ENCODE peak calls at places on chromosomes 16 and 17, in eight cellular contexts. U is dorsolateral prefrontal cortex; R is PC-9; L is head of caudate nucleus; X is stimulated activated CD8-positive, alpha-beta memory T cell treated with anti-CD3 and anti-CD28 coated beads, Interleukin-12 subunit alpha, Interleukin-12 subunit beta, amount 100 ng/mL, for 1 hour; W is mucosa of descending colon; S is fibroblast of mammary gland; D is EL. Y is an unnamed sample.

GRCh38 chr17:75250009-75250471 is 11.4 kb downstream of the GGA3 start:
- DNase-seq in U (peak; percentile 38), R (no peak), L (peak; percentile 74), X (peak; percentile 54), W (no peak), S (peak; percentile 83), D (no peak), Y (no peak)

GRCh38 chr17:65936013-65936412 is 255.9 kb downstream of the CEP112 start:
- DNase-seq in U (no peak), R (no peak), L (no peak), X (no peak), W (no peak), S (peak; percentile 67), D (peak; percentile 13), Y (no peak)

GRCh38 chr16:22191966-22192260 is 14.2 kb upstream of the EEF2K start:
- DNase-seq in U (no peak), R (no peak), L (no peak), X (no peak), W (no peak), S (peak; percentile 52), D (no peak), Y (no peak)

GRCh38 chr16:20102021-20102420 is 28.3 kb upstream of the GPR139 start:
- DNase-seq in U (no peak), R (no peak), L (no peak), X (no peak), W (no peak), S (no peak), D (no peak), Y (no peak)

GRCh38 chr17:43392397-43392796 is 6.4 kb upstream of the ARL4D start:
- DNase-seq in U (no peak), R (no peak), L (no peak), X (no peak), W (peak; percentile 25), S (no peak), D (no peak), Y (no peak)

GRCh38 chr17:7552621-7553051 is 3.8 kb downstream of the TNFSF12 start:
- DNase-seq in U (no peak), R (no peak), L (no peak), X (no peak), W (no peak), S (no peak), D (no peak), Y (no peak)

GRCh38 chr16:56643080-56643778 is 4.8 kb downstream of the MT1A start:
- DNase-seq in U (no peak), R (peak; percentile 69), L (peak; percentile 33), X (peak; percentile 39), W (peak; percentile 92), S (peak; percentile 66), D (peak; percentile 55), Y (no peak)

GRCh38 chr17:57946798-57947358 is 8.3 kb downstream of the CUEDC1 start:
- DNase-seq in U (no peak), R (no peak), L (no peak), X (no peak), W (peak; percentile 65), S (peak; percentile 80), D (peak; percentile 83), Y (no peak)